ENCODE peak calls at places on chromosome 1, in six cellular contexts. One of them, this sample, is unnamed.

GRCh38 chr1:227899820-227900449 is 47.8 kb downstream of the WNT9A start:
- DNase-seq in H9: peak; percentile 26
- DNase-seq in IMR-90: no peak
- DNase-seq in mesenchymal stem cell: no peak
- DNase-seq in H1: no peak
- DNase-seq in trophoblast cell: no peak
- DNase-seq in this sample: no peak

GRCh38 chr1:39882152-39882551 is 1.2 kb downstream of the TRIT1 start:
- DNase-seq in H9: no peak
- DNase-seq in IMR-90: no peak
- DNase-seq in mesenchymal stem cell: no peak
- DNase-seq in H1: no peak
- DNase-seq in trophoblast cell: no peak
- DNase-seq in this sample: no peak

GRCh38 chr1:44608141-44608540 is 66.1 kb downstream of the TMEM53 start:
- DNase-seq in H9: no peak
- DNase-seq in IMR-90: no peak
- DNase-seq in mesenchymal stem cell: no peak
- DNase-seq in H1: no peak
- DNase-seq in trophoblast cell: no peak
- DNase-seq in this sample: no peak

GRCh38 chr1:97271906-97272788 is 550.6 kb downstream of the PTBP2 start:
- DNase-seq in H9: no peak
- DNase-seq in IMR-90: no peak
- DNase-seq in mesenchymal stem cell: no peak
- DNase-seq in H1: no peak
- DNase-seq in trophoblast cell: no peak
- DNase-seq in this sample: no peak

GRCh38 chr1:1559066-1559465 is 15.6 kb downstream of the SSU72 start:
- DNase-seq in H9: no peak
- DNase-seq in IMR-90: no peak
- DNase-seq in mesenchymal stem cell: no peak
- DNase-seq in H1: no peak
- DNase-seq in trophoblast cell: no peak
- DNase-seq in this sample: no peak

GRCh38 chr1:83910461-83910860 is 88.5 kb downstream of the TTLL7 start:
- DNase-seq in H9: no peak
- DNase-seq in IMR-90: peak; percentile 27
- DNase-seq in mesenchymal stem cell: no peak
- DNase-seq in H1: no peak
- DNase-seq in trophoblast cell: no peak
- DNase-seq in this sample: no peak

GRCh38 chr1:154541231-154541630 is 17.2 kb downstream of the UBE2Q1 start:
- DNase-seq in H9: no peak
- DNase-seq in IMR-90: no peak
- DNase-seq in mesenchymal stem cell: no peak
- DNase-seq in H1: no peak
- DNase-seq in trophoblast cell: no peak
- DNase-seq in this sample: no peak

GRCh38 chr1:156676820-156677615 is at the start of gene NES:
- DNase-seq in H9: peak; percentile 93
- DNase-seq in IMR-90: peak; percentile 56
- DNase-seq in mesenchymal stem cell: peak; percentile 90
- DNase-seq in H1: no peak
- DNase-seq in trophoblast cell: peak; percentile 47
- DNase-seq in this sample: peak; percentile 89

GRCh38 chr1:8985915-8986813 is 40.1 kb downstream of the SLC2A7 start:
- DNase-seq in H9: no peak
- DNase-seq in IMR-90: peak; percentile 95
- DNase-seq in mesenchymal stem cell: peak; percentile 91
- DNase-seq in H1: no peak
- DNase-seq in trophoblast cell: peak; percentile 82
- DNase-seq in this sample: no peak

GRCh38 chr1:37763791-37764741 is 854 bp downstream of the EPHA10 start:
- DNase-seq in H9: peak; percentile 81
- DNase-seq in IMR-90: peak; percentile 37
- DNase-seq in mesenchymal stem cell: peak; percentile 43
- DNase-seq in H1: no peak
- DNase-seq in trophoblast cell: no peak
- DNase-seq in this sample: peak; percentile 82

GRCh38 chr1:46616277-46617107 is at the start of gene MOB3C:
- DNase-seq in H9: peak; percentile 66
- DNase-seq in IMR-90: peak; percentile 77
- DNase-seq in mesenchymal stem cell: peak; percentile 87
- DNase-seq in H1: no peak
- DNase-seq in trophoblast cell: peak; percentile 27
- DNase-seq in this sample: peak; percentile 33

GRCh38 chr1:54361342-54361741 is 44.9 kb downstream of the SSBP3 start:
- DNase-seq in H9: no peak
- DNase-seq in IMR-90: no peak
- DNase-seq in mesenchymal stem cell: no peak
- DNase-seq in H1: no peak
- DNase-seq in trophoblast cell: no peak
- DNase-seq in this sample: no peak

GRCh38 chr1:89312572-89312971 is 39.9 kb upstream of the GBP5 start:
- DNase-seq in H9: no peak
- DNase-seq in IMR-90: no peak
- DNase-seq in mesenchymal stem cell: no peak
- DNase-seq in H1: no peak
- DNase-seq in trophoblast cell: no peak
- DNase-seq in this sample: no peak

GRCh38 chr1:56330400-56331026 is 248.8 kb downstream of the PLPP3 start:
- DNase-seq in H9: no peak
- DNase-seq in IMR-90: peak; percentile 84
- DNase-seq in mesenchymal stem cell: peak; percentile 87
- DNase-seq in H1: no peak
- DNase-seq in trophoblast cell: no peak
- DNase-seq in this sample: no peak

GRCh38 chr1:167663002-167663772 is 33.2 kb downstream of the RCSD1 start:
- DNase-seq in H9: no peak
- DNase-seq in IMR-90: peak; percentile 47
- DNase-seq in mesenchymal stem cell: peak; percentile 79
- DNase-seq in H1: no peak
- DNase-seq in trophoblast cell: no peak
- DNase-seq in this sample: no peak

GRCh38 chr1:59845091-59845490 is 30.3 kb downstream of the HOOK1 start:
- DNase-seq in H9: no peak
- DNase-seq in IMR-90: no peak
- DNase-seq in mesenchymal stem cell: no peak
- DNase-seq in H1: no peak
- DNase-seq in trophoblast cell: no peak
- DNase-seq in this sample: no peak

GRCh38 chr1:176987016-176987415 is 177.5 kb downstream of the ASTN1 start:
- DNase-seq in H9: no peak
- DNase-seq in IMR-90: peak; percentile 1
- DNase-seq in mesenchymal stem cell: no peak
- DNase-seq in H1: no peak
- DNase-seq in trophoblast cell: no peak
- DNase-seq in this sample: no peak

GRCh38 chr1:160761886-160762285 is 22.8 kb downstream of the SLAMF7 start:
- DNase-seq in H9: no peak
- DNase-seq in IMR-90: no peak
- DNase-seq in mesenchymal stem cell: no peak
- DNase-seq in H1: no peak
- DNase-seq in trophoblast cell: no peak
- DNase-seq in this sample: no peak

GRCh38 chr1:43930168-43930948 is 3.2 kb upstream of the ARTN start:
- DNase-seq in H9: peak; percentile 76
- DNase-seq in IMR-90: no peak
- DNase-seq in mesenchymal stem cell: no peak
- DNase-seq in H1: no peak
- DNase-seq in trophoblast cell: no peak
- DNase-seq in this sample: no peak

GRCh38 chr1:45995298-45995697 is 137.1 kb downstream of the PIK3R3 start:
- DNase-seq in H9: no peak
- DNase-seq in IMR-90: peak; percentile 68
- DNase-seq in mesenchymal stem cell: peak; percentile 24
- DNase-seq in H1: no peak
- DNase-seq in trophoblast cell: no peak
- DNase-seq in this sample: no peak

GRCh38 chr1:221979461-221980032 is 237.7 kb upstream of the DUSP10 start:
- DNase-seq in H9: no peak
- DNase-seq in IMR-90: no peak
- DNase-seq in mesenchymal stem cell: no peak
- DNase-seq in H1: no peak
- DNase-seq in trophoblast cell: no peak
- DNase-seq in this sample: no peak

GRCh38 chr1:93443456-93443855 is 4.5 kb upstream of the FNBP1L start:
- DNase-seq in H9: no peak
- DNase-seq in IMR-90: no peak
- DNase-seq in mesenchymal stem cell: no peak
- DNase-seq in H1: no peak
- DNase-seq in trophoblast cell: no peak
- DNase-seq in this sample: no peak

GRCh38 chr1:197303463-197303862 is 35.4 kb downstream of the CRB1 start:
- DNase-seq in H9: no peak
- DNase-seq in IMR-90: no peak
- DNase-seq in mesenchymal stem cell: no peak
- DNase-seq in H1: no peak
- DNase-seq in trophoblast cell: no peak
- DNase-seq in this sample: no peak

GRCh38 chr1:192830596-192831241 is 21.9 kb downstream of the RGS2 start:
- DNase-seq in H9: no peak
- DNase-seq in IMR-90: no peak
- DNase-seq in mesenchymal stem cell: no peak
- DNase-seq in H1: no peak
- DNase-seq in trophoblast cell: no peak
- DNase-seq in this sample: no peak

GRCh38 chr1:31834501-31834900 is 18.7 kb upstream of the SPOCD1 start:
- DNase-seq in H9: no peak
- DNase-seq in IMR-90: no peak
- DNase-seq in mesenchymal stem cell: no peak
- DNase-seq in H1: no peak
- DNase-seq in trophoblast cell: no peak
- DNase-seq in this sample: no peak
- H4K8ac ChIP-seq in H9: no peak overlapping the region
- H4K8ac ChIP-seq in IMR-90: no peak overlapping the region
- H4K8ac ChIP-seq in mesenchymal stem cell: no peak overlapping the region
- H4K8ac ChIP-seq in H1: no peak overlapping the region
- H4K8ac ChIP-seq in trophoblast cell: no peak overlapping the region
- H4K8ac ChIP-seq in this sample: no peak overlapping the region

GRCh38 chr1:22296701-22297591 is 154.0 kb upstream of the WNT4 start:
- DNase-seq in H9: no peak
- DNase-seq in IMR-90: no peak
- DNase-seq in mesenchymal stem cell: no peak
- DNase-seq in H1: no peak
- DNase-seq in trophoblast cell: peak; percentile 21
- DNase-seq in this sample: no peak

GRCh38 chr1:22291926-22292788 is 149.3 kb upstream of the WNT4 start:
- DNase-seq in H9: no peak
- DNase-seq in IMR-90: no peak
- DNase-seq in mesenchymal stem cell: no peak
- DNase-seq in H1: no peak
- DNase-seq in trophoblast cell: no peak
- DNase-seq in this sample: no peak

GRCh38 chr1:22295856-22296255 is 153.0 kb upstream of the WNT4 start:
- DNase-seq in H9: no peak
- DNase-seq in IMR-90: no peak
- DNase-seq in mesenchymal stem cell: no peak
- DNase-seq in H1: no peak
- DNase-seq in trophoblast cell: no peak
- DNase-seq in this sample: no peak

GRCh38 chr1:22297999-22298398 is 153.7 kb upstream of the ZBTB40 start:
- DNase-seq in H9: no peak
- DNase-seq in IMR-90: no peak
- DNase-seq in mesenchymal stem cell: no peak
- DNase-seq in H1: no peak
- DNase-seq in trophoblast cell: no peak
- DNase-seq in this sample: no peak

DNA sequence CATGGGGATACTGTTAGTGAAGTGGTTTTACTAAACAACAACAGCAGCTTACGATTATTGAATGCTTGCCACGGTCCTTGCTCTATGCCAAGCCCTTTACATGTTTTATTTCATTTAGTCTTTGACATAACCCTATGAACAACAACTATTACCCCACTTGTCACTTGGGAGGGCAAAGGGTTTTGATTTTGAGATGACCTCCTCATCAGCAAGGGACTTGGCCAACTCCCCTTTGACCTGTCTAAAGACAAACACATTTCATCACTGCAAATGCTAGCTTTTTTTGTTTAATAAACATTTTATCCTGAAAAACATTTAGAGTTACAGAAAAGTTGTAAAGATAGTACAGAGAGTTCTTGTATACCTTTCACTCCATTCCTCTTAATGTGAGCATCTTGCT is 152.5 kb upstream of the WNT4 start:
- DNase-seq in H9: no peak
- DNase-seq in IMR-90: no peak
- DNase-seq in mesenchymal stem cell: no peak
- DNase-seq in H1: no peak
- DNase-seq in trophoblast cell: no peak
- DNase-seq in this sample: no peak
- H4K91ac ChIP-seq in H9: no peak overlapping the region
- H4K91ac ChIP-seq in IMR-90: no peak overlapping the region
- H4K91ac ChIP-seq in mesenchymal stem cell: no peak overlapping the region
- H4K91ac ChIP-seq in H1: no peak overlapping the region
- H4K91ac ChIP-seq in trophoblast cell: no peak overlapping the region
- H4K91ac ChIP-seq in this sample: no peak overlapping the region

GRCh38 chr1:185155600-185156320 is 993 bp downstream of the TRMT1L start:
- DNase-seq in H9: no peak
- DNase-seq in IMR-90: peak; percentile 52
- DNase-seq in mesenchymal stem cell: peak; percentile 59
- DNase-seq in H1: no peak
- DNase-seq in trophoblast cell: peak; percentile 8
- DNase-seq in this sample: peak; percentile 3
- H4K8ac ChIP-seq in H9: no peak overlapping the region
- H4K8ac ChIP-seq in IMR-90: peak overlapping the region; percentile 65
- H4K8ac ChIP-seq in mesenchymal stem cell: no peak overlapping the region
- H4K8ac ChIP-seq in H1: no peak overlapping the region
- H4K8ac ChIP-seq in trophoblast cell: peak overlapping the region; percentile 89
- H4K8ac ChIP-seq in this sample: no peak overlapping the region

GRCh38 chr1:23065385-23065784 is 46.1 kb downstream of the KDM1A start:
- DNase-seq in H9: no peak
- DNase-seq in IMR-90: no peak
- DNase-seq in mesenchymal stem cell: no peak
- DNase-seq in H1: no peak
- DNase-seq in trophoblast cell: no peak
- DNase-seq in this sample: no peak

GRCh38 chr1:23069149-23069548 is 49.9 kb downstream of the KDM1A start:
- DNase-seq in H9: no peak
- DNase-seq in IMR-90: no peak
- DNase-seq in mesenchymal stem cell: no peak
- DNase-seq in H1: no peak
- DNase-seq in trophoblast cell: no peak
- DNase-seq in this sample: no peak

GRCh38 chr1:23062271-23062670 is 43.0 kb downstream of the KDM1A start:
- DNase-seq in H9: no peak
- DNase-seq in IMR-90: peak; percentile 39
- DNase-seq in mesenchymal stem cell: no peak
- DNase-seq in H1: no peak
- DNase-seq in trophoblast cell: no peak
- DNase-seq in this sample: no peak

DNA sequence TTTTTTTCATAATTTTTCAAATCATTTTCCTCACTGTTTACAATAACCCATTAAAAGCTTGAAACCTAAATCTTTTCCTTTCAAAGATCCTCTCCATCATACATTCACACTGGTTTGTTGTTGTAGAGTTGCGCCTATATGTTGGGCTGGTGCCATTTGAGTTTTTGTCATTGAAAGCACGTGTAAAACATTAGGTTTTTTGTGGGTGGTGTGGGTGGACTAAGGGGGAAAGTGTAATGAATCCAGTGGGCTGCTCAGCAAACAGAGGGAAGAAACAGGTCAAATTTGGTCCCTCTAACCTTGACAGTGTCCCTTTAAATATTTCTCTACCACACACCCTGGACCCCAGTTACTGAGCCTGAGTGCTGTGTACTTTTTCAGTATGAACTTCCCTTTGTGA is 46.8 kb downstream of the KDM1A start:
- DNase-seq in H9: no peak
- DNase-seq in IMR-90: no peak
- DNase-seq in mesenchymal stem cell: no peak
- DNase-seq in H1: no peak
- DNase-seq in trophoblast cell: no peak
- DNase-seq in this sample: no peak
- H4K91ac ChIP-seq in H9: no peak overlapping the region
- H4K91ac ChIP-seq in IMR-90: no peak overlapping the region
- H4K91ac ChIP-seq in mesenchymal stem cell: no peak overlapping the region
- H4K91ac ChIP-seq in H1: no peak overlapping the region
- H4K91ac ChIP-seq in trophoblast cell: no peak overlapping the region
- H4K91ac ChIP-seq in this sample: no peak overlapping the region

This sample was measured in neuronal stem cell.